ENCODE peak calls at places on chromosomes 7 and 10, in seven cellular contexts. O is astrocyte; I is GM12878; Y is mucosa of descending colon; X is activated naive CD8-positive, alpha-beta T cell treated with anti-CD3 and anti-CD28 coated beads for 36 hours; F is RWPE1; A is GM04504. C is an unnamed sample.

GRCh38 chr10:97332586-97333350 is 1.8 kb downstream of the FRAT2 start:
- DNase-seq in O (peak; percentile 67), I (no peak), Y (peak; percentile 68), X (no peak), F (peak; percentile 81), A (peak; percentile 70), C (no peak)

GRCh38 chr10:131980757-131981428 is 830 bp downstream of the BNIP3 start:
- DNase-seq in O (no peak), I (no peak), Y (no peak), X (peak; percentile 3), F (no peak), A (no peak), C (no peak)

GRCh38 chr7:134298902-134299683 is 17.6 kb downstream of the SLC35B4 start:
- DNase-seq in O (peak; percentile 16), I (no peak), Y (peak; percentile 63), X (no peak), F (no peak), A (no peak), C (no peak)

GRCh38 chr10:109450702-109451101 is 472.6 kb downstream of the XPNPEP1 start:
- DNase-seq in O (no peak), I (no peak), Y (no peak), X (no peak), F (no peak), A (no peak), C (no peak)

GRCh38 chr10:48580236-48580635 is 24.6 kb downstream of the ARHGAP22 start:
- DNase-seq in O (no peak), I (no peak), Y (no peak), X (no peak), F (no peak), A (no peak), C (no peak)

GRCh38 chr10:89210794-89211425 is 3.8 kb upstream of the CH25H start:
- DNase-seq in O (no peak), I (no peak), Y (no peak), X (no peak), F (no peak), A (no peak), C (no peak)

GRCh38 chr7:17994079-17994478 is 33.6 kb downstream of the PRPS1L1 start:
- DNase-seq in O (no peak), I (no peak), Y (no peak), X (no peak), F (no peak), A (no peak), C (no peak)

GRCh38 chr7:130189281-130189782 is 15.9 kb downstream of the TMEM209 start:
- DNase-seq in O (peak; percentile 75), I (no peak), Y (no peak), X (no peak), F (no peak), A (peak; percentile 38), C (no peak)

GRCh38 chr10:120103957-120104560 is 211.5 kb downstream of the SEC23IP start:
- DNase-seq in O (no peak), I (no peak), Y (no peak), X (no peak), F (no peak), A (no peak), C (no peak)

GRCh38 chr7:133364959-133365680 is 112.2 kb downstream of the EXOC4 start:
- DNase-seq in O (peak; percentile 72), I (no peak), Y (no peak), X (no peak), F (no peak), A (no peak), C (no peak)

GRCh38 chr10:62853710-62854109 is 37.5 kb upstream of the EGR2 start:
- DNase-seq in O (no peak), I (no peak), Y (no peak), X (peak; percentile 64), F (no peak), A (no peak), C (peak; percentile 63)

GRCh38 chr10:29530112-29530976 is 104.4 kb downstream of the SVIL start:
- DNase-seq in O (no peak), I (no peak), Y (no peak), X (no peak), F (no peak), A (no peak), C (no peak)

GRCh38 chr10:32940321-32941264 is 17.4 kb downstream of the ITGB1 start:
- DNase-seq in O (no peak), I (no peak), Y (no peak), X (no peak), F (no peak), A (no peak), C (no peak)

GRCh38 chr7:81664304-81664703 is 105.5 kb downstream of the HGF start:
- DNase-seq in O (no peak), I (no peak), Y (no peak), X (no peak), F (no peak), A (no peak), C (no peak)

GRCh38 chr7:154791611-154792010 is 211.3 kb downstream of the PAXIP1 start:
- DNase-seq in O (no peak), I (no peak), Y (no peak), X (no peak), F (no peak), A (no peak), C (no peak)

GRCh38 chr10:24848169-24848688 is 104.2 kb downstream of the PRTFDC1 start:
- DNase-seq in O (no peak), I (no peak), Y (no peak), X (no peak), F (no peak), A (no peak), C (no peak)

GRCh38 chr10:78353636-78354035 is 320.0 kb downstream of the RPS24 start:
- DNase-seq in O (no peak), I (no peak), Y (no peak), X (no peak), F (no peak), A (no peak), C (no peak)

GRCh38 chr10:91691981-91692380 is 59.1 kb upstream of the PPP1R3C start:
- DNase-seq in O (peak; percentile 39), I (no peak), Y (no peak), X (no peak), F (no peak), A (no peak), C (no peak)

GRCh38 chr7:16753102-16753931 is at the start of gene TSPAN13:
- DNase-seq in O (peak; percentile 71), I (no peak), Y (peak; percentile 92), X (peak; percentile 80), F (peak; percentile 95), A (no peak), C (peak; percentile 81)

GRCh38 chr10:28991738-28992270 is 297.1 kb upstream of the LYZL1 start:
- DNase-seq in O (peak; percentile 72), I (no peak), Y (peak; percentile 47), X (peak; percentile 38), F (peak; percentile 43), A (no peak), C (peak; percentile 49)

GRCh38 chr10:78571916-78572315 is 496.9 kb upstream of the ZMIZ1 start:
- DNase-seq in O (no peak), I (no peak), Y (no peak), X (no peak), F (no peak), A (no peak), C (no peak)

GRCh38 chr10:114916653-114917052 is 21.3 kb upstream of the TRUB1 start:
- DNase-seq in O (no peak), I (no peak), Y (no peak), X (no peak), F (no peak), A (no peak), C (no peak)

GRCh38 chr7:129665013-129665401 is 53.5 kb downstream of the NRF1 start:
- DNase-seq in O (peak; percentile 96), I (no peak), Y (no peak), X (no peak), F (peak; percentile 79), A (peak; percentile 84), C (no peak)

GRCh38 chr10:36181421-36181820 is 539.3 kb upstream of the FZD8 start:
- DNase-seq in O (peak; percentile 35), I (no peak), Y (no peak), X (no peak), F (no peak), A (peak; percentile 22), C (no peak)

GRCh38 chr10:2772791-2773644 is 294.3 kb upstream of the PFKP start:
- DNase-seq in O (no peak), I (no peak), Y (no peak), X (no peak), F (no peak), A (no peak), C (no peak)

GRCh38 chr10:12847361-12847975 is 154.0 kb downstream of the CCDC3 start:
- DNase-seq in O (no peak), I (no peak), Y (no peak), X (peak; percentile 5), F (no peak), A (no peak), C (no peak)

GRCh38 chr7:140165422-140165821 is 11.4 kb downstream of the KDM7A start:
- DNase-seq in O (peak; percentile 65), I (no peak), Y (no peak), X (no peak), F (peak; percentile 57), A (peak; percentile 66), C (no peak)